ENCODE peak calls at places on chromosomes 16 and 17, in seven cellular contexts. D is adrenal gland, E is tibial nerve, M is transverse colon, N is body of pancreas, B is heart left ventricle, Y is GM12878. L is an unnamed sample.
A peak's percentile ranks its signal among the peaks of the same experiment; 100 is the strongest.

GRCh38 chr16:9813665-9814064 is 368.6 kb downstream of the GRIN2A start:
- DNase-seq in D (no peak), E (no peak), Y (no peak), M (no peak), B (no peak), N (no peak), L (no peak)

GRCh38 chr17:8121531-8122390 is 2.1 kb downstream of the HES7 start:
- DNase-seq in D (no peak), B (no peak), E (no peak), M (peak; percentile 67), Y (no peak), N (peak; percentile 42), L (peak; percentile 91)

GRCh38 chr17:40015998-40016691 is 905 bp downstream of the CSF3 start:
- DNase-seq in B (no peak), E (no peak), D (no peak), N (no peak), Y (no peak), M (no peak), L (peak; percentile 71)

GRCh38 chr16:10622036-10622921 is 41.9 kb upstream of the EMP2 start:
- DNase-seq in E (no peak), N (no peak), B (no peak), D (no peak), Y (no peak), M (no peak), L (peak; percentile 57)

GRCh38 chr17:17685775-17686291 is 4.6 kb downstream of the RAI1 start:
- DNase-seq in Y (no peak), M (peak; percentile 79), E (no peak), D (peak; percentile 85), B (no peak), N (no peak), L (peak; percentile 80)

GRCh38 chr17:57313276-57313835 is 57.0 kb downstream of the MSI2 start:
- DNase-seq in B (no peak), Y (no peak), N (no peak), D (no peak), M (no peak), E (no peak), L (no peak)

GRCh38 chr16:524274-525011 is 3.1 kb upstream of the CAPN15 start:
- DNase-seq in M (no peak), E (no peak), Y (no peak), N (no peak), D (no peak), B (peak; percentile 53), L (peak; percentile 74)

GRCh38 chr16:88775825-88776224 is 9.2 kb downstream of the PIEZO1 start:
- DNase-seq in D (no peak), N (no peak), Y (no peak), E (no peak), B (no peak), M (no peak), L (peak; percentile 64)

GRCh38 chr17:55254375-55254774 is 10.4 kb upstream of the HLF start:
- DNase-seq in E (no peak), M (no peak), B (no peak), D (no peak), Y (no peak), N (no peak), L (no peak)

GRCh38 chr17:17227608-17228520 is 9.1 kb downstream of the FLCN start:
- DNase-seq in B (no peak), E (no peak), N (no peak), M (no peak), D (no peak), Y (no peak), L (no peak)

GRCh38 chr17:10169274-10169673 is 29.1 kb downstream of the GAS7 start:
- DNase-seq in E (no peak), Y (no peak), N (no peak), B (no peak), M (no peak), D (no peak), L (no peak)

GRCh38 chr16:79923431-79923830 is 322.9 kb upstream of the MAF start:
- DNase-seq in D (no peak), Y (no peak), M (no peak), B (no peak), E (no peak), N (no peak), L (no peak)

GRCh38 chr17:22692066-22692800 is 999.9 kb downstream of the KCNJ18 start:
- DNase-seq in B (no peak), Y (no peak), D (no peak), N (no peak), M (no peak), E (no peak), L (peak; percentile 38)

GRCh38 chr17:57871155-57871554 is 21.3 kb upstream of the MRPS23 start:
- DNase-seq in M (no peak), E (no peak), N (no peak), B (no peak), Y (no peak), D (no peak), L (no peak)

GRCh38 chr16:1493746-1494094 is 560 bp downstream of the TELO2 start:
- DNase-seq in B (peak; percentile 60), D (no peak), M (no peak), N (no peak), E (no peak), Y (no peak), L (no peak)

GRCh38 chr17:69066482-69066881 is 5.8 kb upstream of the ABCA9 start:
- DNase-seq in N (no peak), Y (no peak), E (no peak), M (no peak), D (no peak), B (no peak), L (no peak)

GRCh38 chr17:49548506-49549310 is 27.0 kb upstream of the NXPH3 start:
- DNase-seq in Y (no peak), B (no peak), M (no peak), E (no peak), D (no peak), N (peak; percentile 27), L (no peak)

GRCh38 chr17:4110152-4110551 is 32.7 kb downstream of the ZZEF1 start:
- DNase-seq in Y (no peak), B (no peak), E (no peak), N (no peak), M (no peak), D (no peak), L (no peak)
- TF ChIP-seq CTCF in Y (no peak), B (no peak), E (no peak), N (no peak), M (no peak), D (no peak), L (no peak)

DNA sequence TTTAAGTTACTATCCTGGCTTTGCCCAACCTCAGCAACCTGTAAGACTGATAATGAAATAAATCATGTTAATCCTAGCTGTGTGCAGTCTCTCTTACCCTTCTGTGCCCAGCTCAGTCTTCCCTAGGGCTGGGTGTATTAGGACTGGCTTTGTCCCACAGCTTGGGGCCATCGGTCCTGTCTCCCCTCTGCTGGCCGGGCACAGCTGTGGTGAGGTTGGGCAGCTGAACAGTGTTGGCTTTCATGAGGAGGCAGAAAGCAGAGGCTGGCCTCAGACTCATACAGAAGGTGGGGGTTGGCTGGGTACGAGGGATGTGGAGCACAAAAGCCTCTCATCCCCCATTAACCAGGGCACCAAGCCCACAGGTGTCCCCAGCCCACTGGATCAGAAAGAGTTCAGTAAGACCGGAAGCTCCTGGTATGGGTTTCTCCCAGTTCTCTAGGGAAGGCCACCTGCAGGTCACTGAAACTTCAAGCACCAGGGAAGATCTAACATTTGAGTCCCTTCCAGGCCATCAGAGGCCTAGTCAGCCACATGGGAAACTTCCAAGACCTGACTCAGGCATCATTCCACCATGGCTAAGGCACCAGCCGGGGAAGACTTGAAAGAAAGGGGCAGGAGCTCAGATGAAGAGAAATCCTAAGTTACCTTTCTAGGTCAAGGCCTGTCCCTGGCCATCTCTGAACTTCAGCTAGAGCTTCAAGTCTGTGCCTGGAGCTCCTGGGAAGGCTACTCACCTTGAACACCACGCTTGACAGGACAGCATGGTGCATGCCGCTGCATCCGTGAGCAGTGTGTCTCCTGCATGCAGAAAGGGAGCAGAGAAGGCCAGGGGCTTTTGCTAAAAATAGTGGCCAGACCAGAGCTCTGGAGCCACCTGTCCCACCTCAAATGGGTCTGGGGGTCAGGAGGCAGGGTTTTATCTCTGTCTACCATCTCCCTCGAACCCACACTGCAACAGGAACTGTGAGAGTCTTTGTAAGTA is 8.8 kb downstream of the CNP start:
- DNase-seq in Y (no peak), D (peak; percentile 59), E (no peak), M (no peak), B (no peak), N (no peak), L (no peak)
- H3K4me3 ChIP-seq in Y (no peak overlapping the region), D (no peak overlapping the region), E (no peak overlapping the region), M (no peak overlapping the region), B (no peak overlapping the region), N (no peak overlapping the region), L (no peak overlapping the region)

GRCh38 chr16:28834349-28834748 is 11.6 kb downstream of the ATXN2L start:
- DNase-seq in Y (no peak), E (no peak), N (no peak), D (no peak), M (no peak), B (no peak), L (peak; percentile 76)

GRCh38 chr16:28834873-28835863 is 11.0 kb downstream of the TUFM start:
- DNase-seq in B (no peak), Y (no peak), M (no peak), E (no peak), D (no peak), N (no peak), L (no peak)

GRCh38 chr16:28837672-28838557 is 8.2 kb downstream of the TUFM start:
- DNase-seq in D (peak; percentile 73), M (no peak), N (no peak), B (no peak), E (no peak), Y (no peak), L (no peak)

GRCh38 chr16:28836761-28837064 is 9.4 kb downstream of the TUFM start:
- DNase-seq in M (no peak), B (no peak), D (no peak), N (no peak), Y (no peak), E (no peak), L (no peak)

GRCh38 chr16:28835864-28836760 is 10.0 kb downstream of the TUFM start:
- DNase-seq in E (no peak), N (no peak), D (no peak), M (no peak), Y (no peak), B (no peak), L (peak; percentile 70)
- TF ChIP-seq POLR2A in E (no peak), N (no peak), D (no peak), M (no peak), Y (no peak), B (no peak), L (no peak)

GRCh38 chr16:81697321-81697885 is 81.7 kb upstream of the PLCG2 start:
- DNase-seq in B (peak; percentile 73), E (no peak), N (peak; percentile 68), Y (no peak), D (peak; percentile 58), M (peak; percentile 68), L (peak; percentile 57)
- TF ChIP-seq CTCF in B (peak; percentile 56), E (peak; percentile 46), N (peak; percentile 56), Y (peak; percentile 76), D (peak; percentile 70), M (peak; percentile 67), L (peak; percentile 70)

GRCh38 chr16:13999895-14000425 is 71.2 kb upstream of the MRTFB start:
- DNase-seq in Y (no peak), D (no peak), E (no peak), B (no peak), M (no peak), N (no peak), L (no peak)
- H3K4me3 ChIP-seq in Y (no peak overlapping the region), D (no peak overlapping the region), E (no peak overlapping the region), B (no peak overlapping the region), M (no peak overlapping the region), N (no peak overlapping the region), L (no peak overlapping the region)

GRCh38 chr16:67241008-67241900 is 6.0 kb downstream of the FHOD1 start:
- DNase-seq in Y (no peak), M (peak; percentile 77), E (no peak), N (peak; percentile 60), D (peak; percentile 82), B (peak; percentile 86), L (peak; percentile 90)
- TF ChIP-seq POLR2A in Y (no peak), M (peak; percentile 46), E (no peak), N (no peak), D (no peak), B (no peak), L (no peak)